ENCODE peak calls at places on chromosomes 7 and 10, in seven cellular contexts. M, X, O, V, J, Q and N are unnamed samples.

GRCh38 chr10:131978851-131979250 is 2.9 kb downstream of the BNIP3 start:
- DNase-seq in Q (no peak), J (no peak), M (no peak), O (no peak), V (no peak), X (no peak), N (no peak)

GRCh38 chr10:78348416-78349164 is 314.9 kb downstream of the RPS24 start:
- DNase-seq in X (no peak), O (no peak), V (no peak), J (no peak), Q (no peak), M (no peak), N (no peak)

GRCh38 chr7:11171569-11172192 is 198.0 kb downstream of the PHF14 start:
- DNase-seq in Q (no peak), J (no peak), X (no peak), M (no peak), V (peak; percentile 62), O (no peak), N (no peak)

GRCh38 chr10:43231523-43232078 is 35.3 kb downstream of the RASGEF1A start:
- DNase-seq in J (no peak), O (no peak), M (no peak), X (no peak), V (no peak), Q (no peak), N (no peak)

GRCh38 chr10:98577168-98577567 is 130.4 kb upstream of the HPS1 start:
- DNase-seq in X (no peak), Q (no peak), O (no peak), V (no peak), J (no peak), M (no peak), N (peak; percentile 7)

GRCh38 chr7:84042110-84042539 is 152.5 kb downstream of the SEMA3A start:
- DNase-seq in V (no peak), J (peak; percentile 82), O (no peak), X (no peak), Q (no peak), M (peak; percentile 36), N (no peak)

GRCh38 chr10:34006471-34006870 is 672.0 kb upstream of the NRP1 start:
- DNase-seq in V (no peak), J (no peak), O (no peak), M (no peak), X (no peak), Q (no peak), N (peak; percentile 31)

GRCh38 chr7:31098606-31099360 is 46.7 kb downstream of the ADCYAP1R1 start:
- DNase-seq in J (no peak), M (no peak), Q (no peak), V (no peak), O (no peak), X (no peak), N (no peak)

GRCh38 chr7:97771576-97771975 is 39.7 kb downstream of the TAC1 start:
- DNase-seq in Q (no peak), O (no peak), X (no peak), V (no peak), J (no peak), M (no peak), N (no peak)

GRCh38 chr10:27745719-27746363 is at the start of gene MKX:
- DNase-seq in O (no peak), Q (no peak), M (no peak), V (peak; percentile 31), J (no peak), X (no peak), N (no peak)

GRCh38 chr7:33597181-33597580 is 308.2 kb upstream of the BMPER start:
- DNase-seq in M (no peak), X (no peak), Q (no peak), J (no peak), V (no peak), O (no peak), N (no peak)

GRCh38 chr7:5282464-5283316 is at the start of gene SLC29A4:
- DNase-seq in O (no peak), V (peak; percentile 87), J (no peak), X (peak; percentile 55), M (peak; percentile 13), Q (no peak), N (no peak)

GRCh38 chr10:53898532-53898931 is 902.5 kb downstream of the PCDH15 start:
- DNase-seq in Q (no peak), M (no peak), V (no peak), O (no peak), J (no peak), X (no peak), N (no peak)

GRCh38 chr7:140269004-140269638 is 92.3 kb upstream of the KDM7A start:
- DNase-seq in X (no peak), O (no peak), M (no peak), J (no peak), Q (no peak), V (no peak), N (no peak)

GRCh38 chr7:96418600-96418999 is 96.7 kb upstream of the SLC25A13 start:
- DNase-seq in M (no peak), Q (no peak), X (no peak), J (no peak), V (no peak), O (no peak), N (no peak)

GRCh38 chr7:50607524-50608125 is 42.4 kb upstream of the DDC start:
- DNase-seq in V (no peak), J (no peak), X (no peak), O (no peak), Q (no peak), M (no peak), N (no peak)

GRCh38 chr10:132383751-132384181 is 13.2 kb upstream of the PWWP2B start:
- DNase-seq in J (no peak), V (no peak), M (no peak), X (no peak), Q (no peak), O (no peak), N (no peak)

GRCh38 chr7:56287429-56288138 is 171.4 kb upstream of the NUPR2 start:
- DNase-seq in X (no peak), Q (no peak), V (peak; percentile 68), J (no peak), M (no peak), O (no peak), N (no peak)

GRCh38 chr10:119177708-119178370 is 773 bp downstream of the PRDX3 start:
- DNase-seq in J (no peak), Q (no peak), V (no peak), M (no peak), O (no peak), X (peak; percentile 16), N (peak; percentile 77)

GRCh38 chr7:133829336-133829897 is 297.7 kb upstream of the LRGUK start:
- DNase-seq in V (no peak), M (no peak), O (no peak), J (no peak), Q (no peak), X (peak; percentile 16), N (no peak)

GRCh38 chr7:22200777-22201176 is 156.2 kb downstream of the RAPGEF5 start:
- DNase-seq in M (no peak), J (no peak), O (no peak), V (no peak), X (no peak), Q (no peak), N (no peak)

GRCh38 chr7:16323313-16323712 is 98.0 kb downstream of the CRPPA start:
- DNase-seq in Q (no peak), J (no peak), V (no peak), O (no peak), X (no peak), M (no peak), N (no peak)

GRCh38 chr7:93198472-93198871 is 27.8 kb downstream of the HEPACAM2 start:
- DNase-seq in J (no peak), X (no peak), V (no peak), O (no peak), Q (no peak), M (no peak), N (no peak)

GRCh38 chr10:114519756-114520288 is 115.5 kb upstream of the AFAP1L2 start:
- DNase-seq in M (no peak), J (no peak), V (no peak), Q (no peak), O (no peak), X (no peak), N (no peak)

DNA sequence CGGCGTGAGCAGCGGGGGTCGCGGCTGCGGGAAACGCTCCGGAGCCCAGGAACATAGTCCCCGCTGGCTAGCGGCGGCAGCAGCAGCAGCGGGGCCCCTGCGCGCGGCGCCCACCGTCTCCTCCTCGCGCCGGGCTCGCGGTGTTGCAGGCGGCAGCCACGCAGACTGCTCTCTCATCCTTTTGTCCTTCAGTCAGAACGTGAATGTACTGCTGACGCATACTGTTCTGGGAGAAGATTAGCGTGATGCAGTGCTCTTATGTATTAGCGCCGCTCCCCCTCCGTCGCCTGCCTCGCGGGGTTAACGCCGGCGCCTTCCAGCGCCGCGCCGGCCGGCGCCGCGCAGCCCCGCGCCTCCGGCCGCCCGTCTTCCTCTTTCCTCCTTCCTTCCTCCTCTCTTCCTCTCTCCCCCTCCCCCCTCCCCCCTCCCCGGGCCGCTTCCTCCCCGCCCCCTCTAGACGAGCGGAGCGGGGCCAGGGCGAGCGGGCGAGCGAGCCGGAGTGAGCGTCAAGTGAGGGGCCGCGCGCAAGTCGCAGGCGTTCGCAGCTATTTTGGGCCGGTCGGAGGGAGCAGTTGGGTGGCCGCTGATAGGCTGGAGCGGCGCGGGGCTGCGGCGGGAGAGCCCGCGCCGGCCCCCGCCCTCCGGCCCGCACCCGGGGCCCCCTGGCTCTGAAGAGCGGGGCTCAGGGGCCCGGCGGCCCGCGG is 816 bp upstream of the LRRC4 start:
- DNase-seq in X (no peak), J (no peak), M (no peak), O (no peak), Q (no peak), V (peak; percentile 92), N (no peak)
- TF ChIP-seq SIN3A in X (no peak), J (no peak), M (no peak), O (no peak), Q (no peak), V (no peak), N (no peak)

GRCh38 chr10:63553031-63553430 is 31.8 kb downstream of the REEP3 start:
- DNase-seq in Q (no peak), V (no peak), X (no peak), O (no peak), J (peak; percentile 33), M (peak; percentile 70), N (no peak)
- TF ChIP-seq SIN3A in Q (no peak), V (no peak), X (no peak), O (no peak), J (no peak), M (peak; percentile 53), N (no peak)

GRCh38 chr10:60914676-60915075 is 29.3 kb downstream of the RHOBTB1 start:
- DNase-seq in X (no peak), V (no peak), O (no peak), J (no peak), M (no peak), Q (no peak), N (no peak)
- TF ChIP-seq SIN3A in X (no peak), V (no peak), O (no peak), J (no peak), M (no peak), Q (no peak), N (no peak)

DNA sequence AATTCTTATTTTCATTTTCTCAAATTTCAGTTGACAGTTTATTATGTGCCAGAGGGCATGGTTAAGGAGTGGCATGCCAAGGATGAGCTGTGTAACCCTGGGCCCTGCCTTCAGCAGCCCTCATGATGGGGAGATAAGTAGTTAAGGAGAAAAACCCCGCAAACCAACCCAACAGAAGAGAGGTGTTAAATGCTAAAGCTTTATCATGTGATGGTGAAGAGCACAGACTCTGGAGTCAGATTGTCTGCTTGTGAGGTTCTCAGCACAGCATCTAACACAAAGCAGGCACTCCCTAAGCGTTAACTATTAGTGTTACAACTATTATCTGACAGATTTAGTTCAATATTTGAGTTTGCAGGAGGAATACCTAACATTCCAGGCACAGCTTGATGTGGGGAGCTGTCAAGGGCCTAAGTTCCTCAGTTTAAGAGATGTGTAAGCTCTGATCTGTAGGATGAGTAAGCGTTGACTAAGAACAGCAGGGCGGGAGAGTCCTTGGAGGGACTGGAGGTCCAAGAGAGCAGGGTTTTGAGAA is 29.6 kb downstream of the STAM start:
- DNase-seq in V (no peak), O (no peak), X (peak; percentile 72), M (peak; percentile 73), J (peak; percentile 77), Q (no peak), N (peak; percentile 91)
- TF ChIP-seq SIN3A in V (no peak), O (peak; percentile 95), X (no peak), M (peak; percentile 89), J (no peak), Q (no peak), N (no peak)